ENCODE peak calls at places on chromosomes 5 and 9, in ten cellular contexts. V, N, X, B, E, L, Z, J, D and O are unnamed samples.

GRCh38 chr9:98491778-98492177 is 217.0 kb downstream of the GABBR2 start:
- DNase-seq in V (no peak), N (no peak), X (no peak), B (peak), E (no peak), L (no peak), Z (no peak), J (peak), D (no peak), O (peak)

GRCh38 chr5:43039468-43040286 is 442 bp downstream of the ANXA2R start:
- DNase-seq in V (peak), N (no peak), X (no peak), B (no peak), E (no peak), L (peak), Z (peak), J (peak), D (peak), O (no peak)

GRCh38 chr5:27377626-27378025 is 339.2 kb upstream of the CDH9 start:
- DNase-seq in V (no peak), N (no peak), X (no peak), B (no peak), E (no peak), L (no peak), Z (no peak), J (no peak), D (no peak), O (no peak)

GRCh38 chr5:11590475-11590874 is 313.8 kb downstream of the CTNND2 start:
- DNase-seq in V (no peak), N (no peak), X (no peak), B (no peak), E (no peak), L (no peak), Z (no peak), J (no peak), D (no peak), O (no peak)

GRCh38 chr5:139709587-139710369 is 61.6 kb downstream of the CXXC5 start:
- DNase-seq in V (peak), N (no peak), X (no peak), B (no peak), E (no peak), L (no peak), Z (no peak), J (peak), D (peak), O (no peak)

GRCh38 chr5:75992677-75993582 is 90.3 kb upstream of the SV2C start:
- DNase-seq in V (no peak), N (no peak), X (no peak), B (no peak), E (no peak), L (no peak), Z (no peak), J (no peak), D (no peak), O (no peak)

GRCh38 chr9:36867672-36868471 is 166.2 kb downstream of the PAX5 start:
- DNase-seq in V (peak), N (no peak), X (no peak), B (no peak), E (no peak), L (no peak), Z (peak), J (no peak), D (no peak), O (no peak)

GRCh38 chr9:20884985-20885593 is 146.4 kb downstream of the HACD4 start:
- DNase-seq in V (peak), N (peak), X (peak), B (no peak), E (no peak), L (peak), Z (peak), J (peak), D (peak), O (peak)

GRCh38 chr9:92266486-92266885 is 27.0 kb downstream of the IARS1 start:
- DNase-seq in V (no peak), N (no peak), X (no peak), B (no peak), E (no peak), L (no peak), Z (no peak), J (no peak), D (no peak), O (no peak)

GRCh38 chr9:137082925-137083290 is 3.9 kb upstream of the MAN1B1 start:
- DNase-seq in V (no peak), N (no peak), X (no peak), B (no peak), E (no peak), L (no peak), Z (no peak), J (no peak), D (no peak), O (no peak)

GRCh38 chr5:6356578-6357164 is 21.7 kb downstream of the MED10 start:
- DNase-seq in V (no peak), N (no peak), X (no peak), B (no peak), E (no peak), L (no peak), Z (no peak), J (no peak), D (peak), O (no peak)

GRCh38 chr9:113863345-113863744 is 12.8 kb upstream of the ZNF618 start:
- DNase-seq in V (no peak), N (no peak), X (no peak), B (no peak), E (no peak), L (no peak), Z (no peak), J (no peak), D (no peak), O (no peak)

GRCh38 chr9:133728856-133729645 is 9.1 kb downstream of the SARDH start:
- DNase-seq in V (no peak), N (no peak), X (no peak), B (no peak), E (no peak), L (no peak), Z (no peak), J (no peak), D (no peak), O (no peak)

GRCh38 chr5:174140452-174140851 is 94.9 kb downstream of the NSG2 start:
- DNase-seq in V (no peak), N (no peak), X (no peak), B (no peak), E (no peak), L (no peak), Z (no peak), J (peak), D (no peak), O (no peak)

GRCh38 chr9:29297592-29297991 is 1724.3 kb upstream of the C9orf72 start:
- DNase-seq in V (no peak), N (no peak), X (no peak), B (no peak), E (no peak), L (no peak), Z (no peak), J (no peak), D (no peak), O (no peak)

GRCh38 chr9:3464033-3464638 is 61.7 kb downstream of the RFX3 start:
- DNase-seq in V (no peak), N (no peak), X (no peak), B (no peak), E (no peak), L (no peak), Z (no peak), J (no peak), D (no peak), O (no peak)

GRCh38 chr9:37903581-37903830 is 421 bp downstream of the SLC25A51 start:
- DNase-seq in V (peak), N (peak), X (no peak), B (no peak), E (no peak), L (no peak), Z (no peak), J (no peak), D (peak), O (no peak)

GRCh38 chr9:70641631-70642030 is 227.2 kb upstream of the KLF9 start:
- DNase-seq in V (peak), N (no peak), X (no peak), B (no peak), E (no peak), L (no peak), Z (no peak), J (peak), D (no peak), O (no peak)

GRCh38 chr5:74422671-74423070 is 217.9 kb downstream of the ENC1 start:
- DNase-seq in V (no peak), N (no peak), X (no peak), B (no peak), E (no peak), L (no peak), Z (no peak), J (no peak), D (no peak), O (no peak)

GRCh38 chr9:37371565-37372464 is 50.7 kb upstream of the GRHPR start:
- DNase-seq in V (no peak), N (no peak), X (no peak), B (no peak), E (no peak), L (no peak), Z (peak), J (peak), D (no peak), O (no peak)

GRCh38 chr5:170642066-170642735 is 138.4 kb downstream of the KCNIP1 start:
- DNase-seq in V (no peak), N (no peak), X (no peak), B (no peak), E (no peak), L (no peak), Z (no peak), J (no peak), D (no peak), O (no peak)

GRCh38 chr9:120935383-120935857 is 8.8 kb upstream of the TRAF1 start:
- DNase-seq in V (peak), N (no peak), X (no peak), B (peak), E (peak), L (peak), Z (peak), J (peak), D (no peak), O (peak)

GRCh38 chr9:101791938-101792337 is 53.5 kb upstream of the GRIN3A start:
- DNase-seq in V (peak), N (no peak), X (no peak), B (no peak), E (no peak), L (no peak), Z (peak), J (no peak), D (peak), O (peak)

GRCh38 chr5:1550287-1551076 is 26.7 kb upstream of the LPCAT1 start:
- DNase-seq in V (no peak), N (no peak), X (no peak), B (no peak), E (no peak), L (no peak), Z (no peak), J (no peak), D (no peak), O (no peak)

GRCh38 chr5:75337366-75338021 is 474 bp downstream of the HMGCR start:
- DNase-seq in V (no peak), N (no peak), X (peak), B (no peak), E (peak), L (no peak), Z (no peak), J (no peak), D (no peak), O (no peak)